ENCODE peak calls at places on chromosomes 5 and 9, in four cellular contexts. J is hepatocyte, H is GM12864, B is heart right ventricle. K is an unnamed sample.

GRCh38 chr9:135128035-135128670 is 40.7 kb downstream of the OLFM1 start:
- DNase-seq in J (no peak), H (no peak), B (no peak), K (no peak)

GRCh38 chr9:88875394-88875793 is 115.9 kb upstream of the S1PR3 start:
- DNase-seq in H (no peak), B (no peak), J (no peak), K (no peak)

GRCh38 chr5:125257057-125257970 is 510.9 kb upstream of the ZNF608 start:
- DNase-seq in B (peak; percentile 21), J (no peak), H (no peak), K (peak; percentile 36)

GRCh38 chr5:170267431-170268152 is 30.0 kb downstream of the LCP2 start:
- DNase-seq in H (peak; percentile 55), B (peak; percentile 80), J (peak; percentile 82), K (peak; percentile 80)

GRCh38 chr5:110840347-110840960 is 101.6 kb downstream of the SLC25A46 start:
- DNase-seq in H (no peak), B (no peak), J (no peak), K (no peak)

GRCh38 chr9:34862043-34862442 is 96.0 kb upstream of the PHF24 start:
- DNase-seq in B (no peak), J (no peak), H (no peak), K (no peak)

GRCh38 chr9:124452841-124453585 is 2.8 kb downstream of the ADGRD2 start:
- DNase-seq in J (no peak), H (no peak), B (no peak), K (no peak)

GRCh38 chr5:969421-969839 is 39.2 kb upstream of the NKD2 start:
- DNase-seq in H (no peak), J (peak; percentile 7), B (no peak), K (no peak)

GRCh38 chr5:1558945-1559344 is 35.2 kb upstream of the LPCAT1 start:
- DNase-seq in J (no peak), B (no peak), H (no peak), K (no peak)

GRCh38 chr9:118652935-118653334 is 716.3 kb downstream of the BRINP1 start:
- DNase-seq in J (no peak), B (no peak), H (no peak), K (no peak)

GRCh38 chr9:113475031-113475430 is 11.5 kb downstream of the RGS3 start:
- DNase-seq in J (no peak), B (no peak), H (no peak), K (no peak)

GRCh38 chr5:176780071-176780850 is 30.1 kb upstream of the UNC5A start:
- DNase-seq in B (no peak), H (no peak), J (no peak), K (no peak)

GRCh38 chr5:36200513-36200912 is 41.2 kb downstream of the NADK2 start:
- DNase-seq in B (no peak), H (no peak), J (no peak), K (no peak)

GRCh38 chr5:137921931-137922330 is 32.7 kb downstream of the PKD2L2 start:
- DNase-seq in H (no peak), J (no peak), B (no peak), K (peak; percentile 10)

GRCh38 chr9:110429453-110429852 is 91.8 kb upstream of the TXNDC8 start:
- DNase-seq in B (no peak), H (no peak), J (no peak), K (peak; percentile 4)

GRCh38 chr5:138508958-138509357 is 34.1 kb downstream of the ETF1 start:
- DNase-seq in J (no peak), H (no peak), B (no peak), K (no peak)

GRCh38 chr9:30075451-30076199 is 2308.8 kb upstream of the ACO1 start:
- DNase-seq in B (no peak), H (peak; percentile 19), J (peak; percentile 26), K (peak; percentile 12)

GRCh38 chr5:141182248-141182647 is at the start of gene PCDHB16:
- DNase-seq in B (peak; percentile 69), H (no peak), J (peak; percentile 51), K (peak; percentile 90)

GRCh38 chr5:78586251-78586650 is 62.3 kb downstream of the LHFPL2 start:
- DNase-seq in J (peak; percentile 54), B (no peak), H (no peak), K (peak; percentile 35)

GRCh38 chr5:31329722-31330121 is 136.2 kb downstream of the CDH6 start:
- DNase-seq in B (no peak), J (no peak), H (no peak), K (no peak)

GRCh38 chr5:84384604-84385575 is at the start of gene EDIL3:
- DNase-seq in J (peak; percentile 72), B (peak; percentile 8), H (no peak), K (peak; percentile 47)

GRCh38 chr5:172683696-172684464 is 42.8 kb downstream of the NEURL1B start:
- DNase-seq in B (no peak), H (no peak), J (peak; percentile 52), K (no peak)

GRCh38 chr5:159905496-159905895 is 10.8 kb upstream of the ADRA1B start:
- DNase-seq in H (no peak), B (no peak), J (peak; percentile 47), K (no peak)

GRCh38 chr5:180194410-180195345 is 14.3 kb downstream of the RASGEF1C start:
- DNase-seq in H (no peak), J (no peak), B (no peak), K (no peak)

GRCh38 chr5:763397-763796 is 21.1 kb downstream of the ZDHHC11B start:
- DNase-seq in H (no peak), B (no peak), J (no peak), K (no peak)

GRCh38 chr5:80926979-80927656 is 33.0 kb upstream of the RASGRF2 start:
- DNase-seq in B (no peak), H (no peak), J (no peak), K (no peak)

GRCh38 chr9:93701494-93702218 is 125.3 kb downstream of the PHF2 start:
- DNase-seq in J (no peak), B (no peak), H (no peak), K (no peak)

GRCh38 chr5:143562935-143563334 is 159.4 kb upstream of the NR3C1 start:
- DNase-seq in H (no peak), J (peak; percentile 55), B (peak; percentile 57), K (no peak)

GRCh38 chr9:4986783-4987182 is 1.7 kb downstream of the JAK2 start:
- DNase-seq in H (no peak), B (no peak), J (no peak), K (no peak)

GRCh38 chr9:121455527-121456239 is 44.0 kb downstream of the GGTA1 start:
- DNase-seq in B (no peak), J (no peak), H (no peak), K (no peak)

GRCh38 chr5:82164109-82164956 is 113.8 kb downstream of the RPS23 start:
- DNase-seq in J (peak; percentile 32), B (no peak), H (no peak), K (peak; percentile 82)

GRCh38 chr5:172412724-172413260 is 41.5 kb downstream of the SH3PXD2B start:
- DNase-seq in H (no peak), B (peak; percentile 86), J (peak; percentile 52), K (peak; percentile 62)

GRCh38 chr9:37806271-37806670 is 5.7 kb downstream of the DCAF10 start:
- DNase-seq in B (no peak), H (no peak), J (no peak), K (no peak)

GRCh38 chr9:86046080-86046636 is 53.2 kb downstream of the GOLM1 start:
- DNase-seq in J (no peak), H (no peak), B (no peak), K (no peak)

GRCh38 chr9:86045654-86046053 is 53.7 kb downstream of the GOLM1 start:
- DNase-seq in B (no peak), J (no peak), H (no peak), K (no peak)

GRCh38 chr9:86043586-86043985 is 55.8 kb downstream of the GOLM1 start:
- DNase-seq in J (no peak), H (no peak), B (no peak), K (no peak)

GRCh38 chr9:86042226-86042625 is 57.1 kb downstream of the GOLM1 start:
- DNase-seq in B (no peak), J (no peak), H (no peak), K (no peak)

DNA sequence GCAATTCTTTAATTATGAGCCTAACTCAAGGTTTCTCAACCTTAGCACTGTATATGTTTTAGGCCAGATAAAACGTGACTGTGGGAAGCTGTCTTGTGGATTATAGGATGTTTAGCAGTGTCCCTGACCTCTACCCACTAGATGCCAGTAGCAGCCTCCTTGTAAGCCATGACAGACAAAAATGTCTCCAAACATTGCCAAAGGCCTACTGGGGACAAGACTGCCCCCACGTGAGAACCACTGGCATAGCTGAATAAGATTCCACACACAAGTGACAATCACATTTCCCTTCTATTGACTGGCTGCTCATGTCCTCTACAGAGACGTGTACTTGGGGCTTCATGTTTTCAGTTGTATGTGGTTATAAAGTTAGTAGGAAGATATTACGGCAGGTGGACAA is 55.4 kb downstream of the GOLM1 start:
- DNase-seq in J (no peak), H (no peak), B (no peak), K (peak; percentile 53)
- TF ChIP-seq CTCF in J (no peak), H (peak; percentile 32), B (no peak), K (peak; percentile 60)

DNA sequence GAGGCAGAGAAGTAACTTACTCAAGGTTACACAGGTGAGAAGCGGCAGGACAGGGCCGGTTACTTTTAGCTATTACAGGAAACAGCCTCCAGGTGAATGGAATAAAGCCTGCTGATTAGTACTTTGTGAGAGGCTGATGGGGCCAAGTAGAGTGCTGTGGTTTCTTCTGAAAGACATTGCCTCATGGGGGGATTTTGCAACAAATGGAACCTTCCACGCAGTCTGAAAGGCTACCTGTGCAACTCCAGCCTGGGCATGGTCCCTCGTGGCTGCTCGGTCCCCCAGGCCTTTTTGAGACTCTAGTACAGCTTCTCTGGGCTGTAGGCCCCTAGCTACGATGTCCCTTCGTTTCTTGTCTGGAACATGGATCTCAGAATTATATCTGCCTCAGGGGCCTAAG is 2.0 kb downstream of the TMEM268 start:
- DNase-seq in J (no peak), B (no peak), H (no peak), K (no peak)
- H3K4me3 ChIP-seq in J (no peak overlapping the region), B (no peak overlapping the region), H (peak overlapping the region; percentile 63), K (no peak overlapping the region)

GRCh38 chr5:150499437-150499956 is 8.4 kb upstream of the NDST1 start:
- DNase-seq in B (no peak), H (no peak), J (no peak), K (no peak)

GRCh38 chr5:150498501-150498900 is 9.4 kb upstream of the NDST1 start:
- DNase-seq in J (no peak), B (no peak), H (no peak), K (no peak)

GRCh38 chr5:150497989-150498317 is 10.0 kb upstream of the NDST1 start:
- DNase-seq in H (no peak), B (no peak), J (no peak), K (no peak)

GRCh38 chr5:150500328-150500841 is 7.5 kb upstream of the NDST1 start:
- DNase-seq in J (no peak), H (no peak), B (peak; percentile 76), K (no peak)

GRCh38 chr5:150498971-150499370 is 9.0 kb upstream of the NDST1 start:
- DNase-seq in J (no peak), H (no peak), B (no peak), K (no peak)
- TF ChIP-seq CTCF in J (no peak), H (no peak), B (no peak), K (no peak)

GRCh38 chr5:68435611-68436010 is 220.1 kb downstream of the PIK3R1 start:
- DNase-seq in H (no peak), B (no peak), J (no peak), K (no peak)
- H3K4me3 ChIP-seq in H (no peak overlapping the region), B (no peak overlapping the region), J (no peak overlapping the region), K (no peak overlapping the region)

K was measured in A673.